ENCODE peak calls at places on chromosomes 5 and 9, in eight cellular contexts. M is AG04450, G is OCI-LY7, K is heart left ventricle, Y is heart right ventricle, A is breast epithelium, H is left ventricle myocardium inferior, Q is A549. V is an unnamed sample.

GRCh38 chr9:110133608-110134214 is 74.2 kb downstream of the C9orf152 start:
- DNase-seq in M (no peak), G (no peak), K (no peak), Y (no peak), A (no peak), H (no peak), Q (peak; percentile 59), V (no peak)

GRCh38 chr5:67021031-67021430 is 175.6 kb downstream of the CD180 start:
- DNase-seq in M (no peak), G (no peak), K (no peak), Y (no peak), A (peak; percentile 55), H (no peak), Q (no peak), V (no peak)

GRCh38 chr5:72231989-72232703 is 87.9 kb downstream of the MRPS27 start:
- DNase-seq in M (no peak), G (no peak), K (no peak), Y (no peak), A (no peak), H (no peak), Q (no peak), V (no peak)

GRCh38 chr5:163861670-163862069 is 356.3 kb downstream of the MAT2B start:
- DNase-seq in M (no peak), G (no peak), K (no peak), Y (no peak), A (no peak), H (no peak), Q (no peak), V (no peak)

GRCh38 chr9:75001719-75002421 is 26.2 kb downstream of the CARNMT1 start:
- DNase-seq in M (peak; percentile 78), G (peak; percentile 84), K (no peak), Y (no peak), A (no peak), H (no peak), Q (peak; percentile 21), V (no peak)

GRCh38 chr5:15547440-15547839 is 47.5 kb downstream of the FBXL7 start:
- DNase-seq in M (no peak), G (no peak), K (no peak), Y (no peak), A (no peak), H (no peak), Q (no peak), V (no peak)

GRCh38 chr5:475704-476101 is 32.7 kb downstream of the EXOC3 start:
- DNase-seq in M (no peak), G (no peak), K (no peak), Y (peak; percentile 6), A (no peak), H (no peak), Q (no peak), V (no peak)

GRCh38 chr5:143796753-143797152 is 15.2 kb upstream of the HMHB1 start:
- DNase-seq in M (no peak), G (peak; percentile 20), K (no peak), Y (no peak), A (no peak), H (no peak), Q (no peak), V (no peak)

GRCh38 chr5:115855959-115856358 is 14.2 kb downstream of the AP3S1 start:
- DNase-seq in M (no peak), G (no peak), K (no peak), Y (no peak), A (no peak), H (no peak), Q (no peak), V (no peak)

GRCh38 chr5:78016831-78017529 is 240.8 kb upstream of the TBCA start:
- DNase-seq in M (no peak), G (no peak), K (no peak), Y (no peak), A (no peak), H (no peak), Q (no peak), V (no peak)

GRCh38 chr5:59188415-59189225 is 605.7 kb downstream of the RAB3C start:
- DNase-seq in M (no peak), G (peak; percentile 65), K (peak; percentile 62), Y (peak; percentile 65), A (peak; percentile 28), H (peak; percentile 67), Q (peak; percentile 37), V (peak; percentile 41)

GRCh38 chr5:167478156-167478555 is 813.3 kb upstream of the WWC1 start:
- DNase-seq in M (no peak), G (no peak), K (no peak), Y (no peak), A (no peak), H (no peak), Q (no peak), V (no peak)

GRCh38 chr5:67581203-67581602 is 384.6 kb upstream of the CD180 start:
- DNase-seq in M (no peak), G (no peak), K (no peak), Y (no peak), A (no peak), H (no peak), Q (no peak), V (no peak)

GRCh38 chr9:127307802-127308201 is 43.2 kb downstream of the GARNL3 start:
- DNase-seq in M (no peak), G (no peak), K (peak; percentile 32), Y (no peak), A (no peak), H (peak; percentile 39), Q (no peak), V (no peak)

GRCh38 chr5:55308254-55308836 is 556 bp downstream of the MTREX start:
- DNase-seq in M (no peak), G (peak; percentile 56), K (no peak), Y (no peak), A (no peak), H (no peak), Q (peak; percentile 46), V (no peak)

GRCh38 chr9:124280176-124280691 is 22.5 kb downstream of the NEK6 start:
- DNase-seq in M (no peak), G (no peak), K (peak; percentile 61), Y (no peak), A (no peak), H (no peak), Q (no peak), V (no peak)

GRCh38 chr9:112838342-112838741 is 52.3 kb downstream of the SLC46A2 start:
- DNase-seq in M (no peak), G (no peak), K (no peak), Y (no peak), A (no peak), H (no peak), Q (no peak), V (no peak)

GRCh38 chr5:146240951-146241350 is 37.5 kb downstream of the RBM27 start:
- DNase-seq in M (no peak), G (no peak), K (no peak), Y (no peak), A (no peak), H (no peak), Q (no peak), V (no peak)

GRCh38 chr9:6739218-6739617 is 18.6 kb upstream of the KDM4C start:
- DNase-seq in M (no peak), G (peak; percentile 31), K (no peak), Y (no peak), A (no peak), H (no peak), Q (peak; percentile 36), V (no peak)
- TF ChIP-seq CTCF in M (peak; percentile 28), G (peak; percentile 69), K (no peak), Y (peak; percentile 36), A (no peak), H (peak; percentile 35), Q (peak; percentile 53), V (no peak)

GRCh38 chr5:76733049-76733417 is 17.1 kb downstream of the F2R start:
- DNase-seq in M (no peak), G (no peak), K (no peak), Y (no peak), A (no peak), H (no peak), Q (no peak), V (peak; percentile 13)
- H3K9me3 ChIP-seq in M (peaks cover 14% of the 10 kb centered on the region), G (peaks cover 4% of the 10 kb centered on the region), K (no peaks in the 10 kb centered on the region), Y (peaks cover 3% of the 10 kb centered on the region), A (peaks cover 30% of the 10 kb centered on the region), H (peaks cover 28% of the 10 kb centered on the region), Q (peaks cover 28% of the 10 kb centered on the region), V (peaks cover 11% of the 10 kb centered on the region)

GRCh38 chr9:68708513-68708912 is 3.5 kb downstream of the PIP5K1B start:
- DNase-seq in M (no peak), G (peak; percentile 45), K (no peak), Y (no peak), A (no peak), H (no peak), Q (no peak), V (no peak)
- H3K27ac ChIP-seq in M (no peak overlapping the region), G (no peak overlapping the region), K (no peak overlapping the region), Y (no peak overlapping the region), A (no peak overlapping the region), H (no peak overlapping the region), Q (no peak overlapping the region), V (no peak overlapping the region)

GRCh38 chr5:98796197-98796972 is 22.9 kb downstream of the RGMB start:
- DNase-seq in M (no peak), G (peak; percentile 40), K (no peak), Y (no peak), A (no peak), H (no peak), Q (peak; percentile 76), V (peak; percentile 29)
- TF ChIP-seq CTCF in M (peak; percentile 83), G (peak; percentile 94), K (peak; percentile 70), Y (peak; percentile 85), A (peak; percentile 76), H (peak; percentile 84), Q (peak; percentile 73), V (peak; percentile 71)

GRCh38 chr5:159788835-159789331 is 127.4 kb upstream of the ADRA1B start:
- DNase-seq in M (no peak), G (no peak), K (no peak), Y (no peak), A (no peak), H (peak; percentile 32), Q (no peak), V (no peak)
- H3K9me3 ChIP-seq in M (no peaks in the 10 kb centered on the region), G (no peaks in the 10 kb centered on the region), K (no peaks in the 10 kb centered on the region), Y (no peaks in the 10 kb centered on the region), A (no peaks in the 10 kb centered on the region), H (no peaks in the 10 kb centered on the region), Q (no peaks in the 10 kb centered on the region), V (no peaks in the 10 kb centered on the region)

DNA sequence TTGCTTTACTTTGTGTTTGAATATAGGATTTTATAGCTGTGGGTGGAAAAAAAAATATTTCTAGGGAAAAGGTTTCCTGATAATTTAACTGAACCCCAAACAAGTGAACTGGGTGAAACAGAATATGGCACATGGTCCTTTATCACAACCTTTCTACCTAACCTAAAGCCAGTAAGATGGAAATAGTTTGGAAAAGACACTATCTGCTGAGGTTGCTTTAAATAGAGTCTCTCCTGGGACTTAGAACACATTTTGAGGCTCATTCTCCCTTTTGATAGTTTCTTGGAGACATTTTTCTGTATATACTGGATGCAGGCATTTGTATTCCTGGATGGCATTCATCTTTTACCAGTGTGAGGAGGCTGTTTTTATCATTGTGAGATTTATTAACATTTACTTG is 39.4 kb downstream of the BASP1 start:
- DNase-seq in M (no peak), G (no peak), K (no peak), Y (no peak), A (no peak), H (no peak), Q (no peak), V (no peak)
- H3K27ac ChIP-seq in M (no peak overlapping the region), G (no peak overlapping the region), K (no peak overlapping the region), Y (no peak overlapping the region), A (no peak overlapping the region), H (no peak overlapping the region), Q (peak overlapping the region; percentile 75), V (no peak overlapping the region)